ENCODE peak calls at places on chromosome 15, in four cellular contexts. F, M, A and L are unnamed samples.

GRCh38 chr15:44735482-44736260 is 657 bp upstream of the TRIM69 start:
- DNase-seq in M (no peak), A (peak; percentile 44), F (no peak), L (no peak)

GRCh38 chr15:94743668-94744067 is 512.3 kb downstream of the MCTP2 start:
- DNase-seq in A (peak; percentile 4), M (no peak), F (peak; percentile 56), L (no peak)

GRCh38 chr15:88029696-88030095 is 226.8 kb downstream of the NTRK3 start:
- DNase-seq in F (no peak), A (no peak), M (no peak), L (no peak)

GRCh38 chr15:81411056-81411455 is 37.0 kb upstream of the TMC3 start:
- DNase-seq in F (no peak), A (no peak), M (no peak), L (no peak)

GRCh38 chr15:68817304-68818087 is 3.2 kb downstream of the ANP32A start:
- DNase-seq in A (peak; percentile 71), F (peak; percentile 65), M (peak; percentile 83), L (peak; percentile 78)

GRCh38 chr15:70379134-70379533 is 281.4 kb upstream of the TLE3 start:
- DNase-seq in F (no peak), M (no peak), A (no peak), L (no peak)

GRCh38 chr15:57334257-57334656 is 42.0 kb upstream of the CGNL1 start:
- DNase-seq in M (no peak), A (no peak), F (peak; percentile 3), L (no peak)

GRCh38 chr15:99450896-99451358 is 114.9 kb upstream of the MEF2A start:
- DNase-seq in F (peak; percentile 90), A (peak; percentile 78), M (peak; percentile 65), L (peak; percentile 60)

GRCh38 chr15:94579261-94579660 is 347.9 kb downstream of the MCTP2 start:
- DNase-seq in M (no peak), F (no peak), A (no peak), L (no peak)

GRCh38 chr15:95897651-95898050 is 432.8 kb upstream of the NR2F2 start:
- DNase-seq in M (no peak), A (no peak), F (no peak), L (no peak)

GRCh38 chr15:31452595-31453557 is 126.2 kb downstream of the KLF13 start:
- DNase-seq in M (no peak), A (no peak), F (no peak), L (no peak)

GRCh38 chr15:69576035-69576526 is 123.5 kb downstream of the RPLP1 start:
- DNase-seq in F (peak; percentile 19), M (peak; percentile 66), A (peak; percentile 67), L (peak; percentile 59)

GRCh38 chr15:96183020-96183926 is 147.2 kb upstream of the NR2F2 start:
- DNase-seq in A (no peak), F (no peak), M (no peak), L (no peak)

GRCh38 chr15:76936671-76937070 is 5.1 kb downstream of the RCN2 start:
- DNase-seq in F (peak; percentile 30), M (no peak), A (no peak), L (no peak)

GRCh38 chr15:101528108-101528916 is 38.8 kb upstream of the PCSK6 start:
- DNase-seq in M (no peak), F (no peak), A (no peak), L (no peak)

GRCh38 chr15:74808073-74808839 is 4.4 kb upstream of the LMAN1L start:
- DNase-seq in M (no peak), A (no peak), F (peak; percentile 70), L (no peak)

GRCh38 chr15:101320501-101321052 is 25.5 kb upstream of the SNRPA1 start:
- DNase-seq in A (peak; percentile 58), M (no peak), F (no peak), L (peak; percentile 64)

GRCh38 chr15:74316116-74316515 is 51.3 kb downstream of the CYP11A1 start:
- DNase-seq in F (no peak), M (no peak), A (no peak), L (no peak)

GRCh38 chr15:68637755-68638405 is 59.1 kb downstream of the CORO2B start:
- DNase-seq in M (no peak), F (no peak), A (peak; percentile 3), L (no peak)

GRCh38 chr15:73325191-73325980 is 43.4 kb downstream of the HCN4 start:
- DNase-seq in M (no peak), F (no peak), A (no peak), L (no peak)

GRCh38 chr15:80444680-80445251 is 40.6 kb downstream of the ARNT2 start:
- DNase-seq in F (no peak), M (no peak), A (no peak), L (no peak)

GRCh38 chr15:32119694-32120330 is 89.5 kb downstream of the CHRNA7 start:
- DNase-seq in A (no peak), M (no peak), F (no peak), L (no peak)

GRCh38 chr15:44368367-44368766 is 59.1 kb upstream of the CTDSPL2 start:
- DNase-seq in A (no peak), M (no peak), F (no peak), L (no peak)

GRCh38 chr15:53759333-53759975 is at the start of gene WDR72:
- DNase-seq in A (no peak), F (no peak), M (no peak), L (no peak)

GRCh38 chr15:68484220-68484619 is 52.3 kb upstream of the ITGA11 start:
- DNase-seq in M (no peak), F (no peak), A (no peak), L (no peak)

GRCh38 chr15:45393851-45394250 is 15.5 kb upstream of the GATM start:
- DNase-seq in F (no peak), M (no peak), A (no peak), L (no peak)

GRCh38 chr15:75725719-75726607 is 13.3 kb upstream of the CSPG4 start:
- DNase-seq in A (no peak), M (no peak), F (no peak), L (no peak)

DNA sequence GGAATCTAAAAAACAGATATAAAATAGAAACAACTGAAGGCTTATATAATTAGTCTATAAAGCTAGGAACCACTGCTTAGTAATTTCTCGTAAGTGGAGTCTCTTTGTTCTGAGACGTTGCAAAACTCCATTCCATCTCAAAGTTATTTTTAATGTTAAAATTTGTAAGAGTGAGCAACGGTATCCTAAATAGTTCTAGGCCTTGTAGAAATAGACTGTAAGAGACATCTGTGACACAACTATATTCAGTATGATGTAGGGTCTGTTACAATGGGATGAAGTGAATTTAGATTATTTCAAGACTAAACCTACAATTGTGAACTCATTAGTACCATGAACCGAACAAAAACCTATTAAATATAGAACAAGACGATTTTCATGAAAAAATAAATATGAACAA is 57.2 kb downstream of the UBE3A start:
- DNase-seq in F (no peak), A (no peak), M (no peak), L (no peak)
- H3K36me3 ChIP-seq in F (peaks cover 8% of the 10 kb centered on the region), A (no peaks in the 10 kb centered on the region), M (no peaks in the 10 kb centered on the region), L (peaks cover 5% of the 10 kb centered on the region)

GRCh38 chr15:40306908-40307307 is 827 bp downstream of the PLCB2 start:
- DNase-seq in M (peak; percentile 35), A (no peak), F (no peak), L (no peak)

GRCh38 chr15:40302981-40303380 is 4.8 kb downstream of the PLCB2 start:
- DNase-seq in M (no peak), A (no peak), F (no peak), L (no peak)

GRCh38 chr15:40306371-40306770 is 1.4 kb downstream of the PLCB2 start:
- DNase-seq in F (no peak), A (no peak), M (no peak), L (no peak)

GRCh38 chr15:40303576-40303975 is 4.2 kb downstream of the PLCB2 start:
- DNase-seq in A (no peak), M (no peak), F (no peak), L (no peak)

GRCh38 chr15:40305281-40305680 is 2.5 kb downstream of the PLCB2 start:
- DNase-seq in M (no peak), F (no peak), A (no peak), L (no peak)
- H3K36me3 ChIP-seq in M (no peaks in the 10 kb centered on the region), F (no peaks in the 10 kb centered on the region), A (no peaks in the 10 kb centered on the region), L (peaks cover 34% of the 10 kb centered on the region)

GRCh38 chr15:40389824-40390595 is 7.5 kb downstream of the KNSTRN start:
- DNase-seq in A (no peak), M (no peak), F (no peak), L (no peak)

GRCh38 chr15:40392986-40393948 is 10.7 kb downstream of the KNSTRN start:
- DNase-seq in M (no peak), F (no peak), A (no peak), L (no peak)

GRCh38 chr15:40386480-40386879 is 4.0 kb downstream of the KNSTRN start:
- DNase-seq in A (no peak), M (no peak), F (no peak), L (no peak)

DNA sequence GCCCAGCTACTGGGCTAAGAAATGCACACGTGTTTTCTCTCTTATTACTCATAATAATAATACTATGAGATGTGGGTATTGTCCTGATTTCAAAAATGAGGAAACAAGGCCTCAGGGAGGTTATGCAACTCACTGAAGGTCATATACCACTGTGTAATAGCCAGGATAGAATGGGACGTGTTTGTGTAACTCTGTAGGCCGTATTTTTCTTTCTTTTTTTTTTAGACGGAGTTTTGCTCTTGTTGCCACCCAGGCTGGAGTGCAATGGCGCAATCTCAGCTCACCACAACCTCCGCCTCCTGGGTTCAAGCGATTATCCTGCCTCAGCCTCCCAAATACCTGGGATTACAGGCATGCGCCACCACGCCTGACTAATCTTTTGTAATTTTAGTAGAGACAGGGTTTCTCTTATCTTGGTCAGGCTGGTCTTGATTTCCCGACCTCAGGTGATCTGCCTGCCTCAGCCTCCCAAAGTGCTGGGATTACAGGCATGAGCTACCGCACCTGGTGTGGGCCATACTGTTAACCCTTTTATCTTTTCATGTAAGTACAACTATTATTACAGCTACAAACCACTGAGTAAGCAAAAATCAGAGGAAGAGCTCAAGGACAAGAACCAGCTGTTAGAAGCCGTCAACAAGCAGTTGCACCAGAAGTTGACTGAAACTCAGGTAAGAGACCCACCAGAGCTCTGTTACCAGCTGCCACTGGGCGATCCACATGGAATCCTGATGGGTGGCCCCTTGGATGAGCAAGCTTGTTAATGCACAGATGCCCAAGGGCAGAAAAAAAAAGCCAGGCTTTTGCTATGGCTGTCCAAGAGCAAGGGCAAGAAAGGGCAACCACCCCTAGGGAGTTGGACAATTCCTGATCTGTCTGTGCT is 6.7 kb downstream of the KNSTRN start:
- DNase-seq in F (peak; percentile 53), M (no peak), A (peak; percentile 66), L (no peak)
- H3K36me3 ChIP-seq in F (peaks cover 30% of the 10 kb centered on the region), M (no peaks in the 10 kb centered on the region), A (peaks cover 22% of the 10 kb centered on the region), L (peaks cover 17% of the 10 kb centered on the region)

DNA sequence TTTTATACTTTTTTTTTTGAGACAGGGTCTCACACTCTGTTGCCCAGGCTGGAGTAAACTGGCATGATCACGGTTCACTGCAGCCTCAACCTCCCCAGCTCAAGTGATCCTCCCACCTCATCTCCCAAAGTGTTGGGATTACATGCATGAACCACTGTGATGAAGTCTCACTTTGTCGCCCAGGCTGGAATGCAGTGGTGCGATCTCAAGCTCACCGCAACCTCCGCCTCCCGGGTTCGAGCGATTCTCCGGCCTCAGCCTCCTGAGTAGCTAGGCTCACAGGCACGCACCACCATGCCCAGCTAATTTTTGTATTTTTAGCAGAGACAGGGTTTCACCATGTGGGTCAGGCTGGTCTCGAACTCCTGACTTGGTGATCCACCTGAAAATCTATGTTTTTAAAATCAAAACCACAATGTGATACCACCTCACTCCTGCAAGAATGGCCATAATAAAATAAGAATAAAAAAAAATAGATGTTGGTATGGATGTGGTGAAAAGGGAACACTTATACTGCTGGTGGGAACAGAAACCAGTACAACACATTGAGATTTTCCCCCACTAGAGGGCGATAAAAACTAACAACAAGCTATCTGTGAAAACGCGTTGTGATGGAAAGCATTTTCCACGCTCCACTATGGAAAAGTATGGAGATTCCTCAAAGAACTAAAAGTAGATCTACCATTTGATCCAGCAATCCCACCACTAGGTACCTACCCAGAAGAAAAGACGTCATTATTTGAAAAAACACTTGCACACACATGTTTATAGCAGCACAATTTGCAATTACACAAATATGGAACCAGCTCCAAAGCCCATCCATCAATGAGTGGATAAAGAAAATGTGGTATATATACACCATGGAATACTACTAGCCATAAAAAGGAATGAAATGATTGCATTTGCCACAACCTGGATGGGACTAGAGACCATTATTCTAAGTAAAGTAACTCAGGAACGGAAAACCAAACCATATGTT is 26.8 kb upstream of the OCA2 start:
- DNase-seq in M (no peak), F (peak; percentile 15), A (peak; percentile 25), L (peak; percentile 42)
- H3K36me3 ChIP-seq in M (no peaks in the 10 kb centered on the region), F (peaks cover 2% of the 10 kb centered on the region), A (peaks cover 47% of the 10 kb centered on the region), L (peaks cover 10% of the 10 kb centered on the region)